ENCODE peak calls at places on chromosome 2, in nine cellular contexts. V, G, E, W, B, I, Y, Q and J are unnamed samples.
A peak's percentile ranks its signal among the peaks of the same experiment; 100 is the strongest.

GRCh38 chr2:27078267-27079194 is at the start of gene EMILIN1:
- DNase-seq in B (peak; percentile 96), V (peak; percentile 39), W (no peak), E (no peak), Q (no peak), I (peak; percentile 90), G (no peak), Y (peak; percentile 55), J (peak; percentile 69)

GRCh38 chr2:112137516-112138142 is 556 bp upstream of the FBLN7 start:
- DNase-seq in W (no peak), E (no peak), I (peak; percentile 5), V (no peak), G (no peak), Y (no peak), B (no peak), Q (no peak), J (no peak)

GRCh38 chr2:169741-170140 is 94.1 kb downstream of the SH3YL1 start:
- DNase-seq in V (no peak), Q (no peak), I (no peak), G (no peak), E (no peak), W (no peak), Y (no peak), B (no peak), J (no peak)

GRCh38 chr2:38417745-38418689 is 40.9 kb upstream of the ATL2 start:
- DNase-seq in Y (no peak), W (no peak), E (no peak), V (no peak), I (no peak), G (no peak), Q (no peak), B (no peak), J (no peak)

GRCh38 chr2:223260681-223261080 is 208.7 kb downstream of the KCNE4 start:
- DNase-seq in V (no peak), G (no peak), W (no peak), I (peak; percentile 42), Y (no peak), Q (no peak), B (peak; percentile 44), E (no peak), J (no peak)

GRCh38 chr2:234102112-234102511 is 51.6 kb downstream of the SPP2 start:
- DNase-seq in G (no peak), I (no peak), B (no peak), W (no peak), E (no peak), Y (no peak), Q (no peak), V (no peak), J (no peak)

GRCh38 chr2:35454966-35455638 is 900.5 kb upstream of the CRIM1 start:
- DNase-seq in Q (no peak), V (no peak), W (no peak), E (no peak), B (peak; percentile 37), G (no peak), Y (no peak), I (peak; percentile 18), J (peak; percentile 22)

GRCh38 chr2:169891593-169892298 is 64.5 kb downstream of the UBR3 start:
- DNase-seq in E (no peak), B (peak; percentile 43), Q (no peak), I (peak; percentile 43), G (no peak), W (no peak), Y (no peak), V (no peak), J (peak; percentile 14)

GRCh38 chr2:175004980-175005832 is at the start of gene CHN1:
- DNase-seq in E (peak; percentile 91), B (peak; percentile 64), Y (peak; percentile 88), Q (peak; percentile 56), G (peak; percentile 31), V (peak; percentile 96), I (peak; percentile 53), W (peak; percentile 11), J (peak; percentile 49)

GRCh38 chr2:133710613-133711012 is 142.3 kb upstream of the NCKAP5 start:
- DNase-seq in B (no peak), Y (no peak), Q (no peak), G (no peak), I (no peak), V (no peak), E (no peak), W (no peak), J (no peak)

GRCh38 chr2:94871226-94872087 is at the start of gene TEKT4:
- DNase-seq in E (no peak), V (no peak), Q (no peak), Y (no peak), W (no peak), I (peak; percentile 3), G (no peak), B (no peak), J (no peak)

GRCh38 chr2:10042301-10043161 is 819 bp upstream of the KLF11 start:
- DNase-seq in V (peak; percentile 81), I (peak; percentile 35), W (no peak), Y (peak; percentile 57), E (no peak), B (peak; percentile 44), Q (peak; percentile 16), G (no peak), J (peak; percentile 33)

GRCh38 chr2:212941361-212941760 is 210.1 kb downstream of the IKZF2 start:
- DNase-seq in B (no peak), G (no peak), Q (no peak), V (no peak), W (no peak), Y (no peak), I (no peak), E (no peak), J (no peak)

GRCh38 chr2:188295067-188295685 is 3.5 kb downstream of the GULP1 start:
- DNase-seq in V (no peak), E (no peak), Q (no peak), I (peak; percentile 8), W (no peak), B (no peak), G (no peak), Y (no peak), J (no peak)

GRCh38 chr2:6955523-6956136 is 38.4 kb downstream of the RNF144A start:
- DNase-seq in B (no peak), Y (no peak), V (peak; percentile 52), Q (no peak), W (no peak), G (no peak), I (no peak), E (peak; percentile 12), J (no peak)

GRCh38 chr2:191901031-191901430 is 54.1 kb upstream of the CAVIN2 start:
- DNase-seq in B (no peak), I (no peak), V (no peak), E (no peak), Y (no peak), G (no peak), Q (no peak), W (no peak), J (no peak)

GRCh38 chr2:158412206-158412605 is 44.3 kb downstream of the CCDC148 start:
- DNase-seq in E (no peak), Y (no peak), G (no peak), Q (no peak), B (peak; percentile 47), V (no peak), W (no peak), I (peak; percentile 75), J (peak; percentile 56)

GRCh38 chr2:238462782-238463396 is 36.2 kb downstream of the ASB1 start:
- DNase-seq in W (no peak), G (peak; percentile 22), Y (no peak), I (no peak), Q (no peak), V (peak; percentile 48), E (no peak), B (peak; percentile 72), J (peak; percentile 56)

GRCh38 chr2:84314901-84315330 is 144.2 kb downstream of the SUCLG1 start:
- DNase-seq in G (peak; percentile 22), I (peak; percentile 39), Y (peak; percentile 94), B (peak; percentile 67), V (peak; percentile 93), E (peak; percentile 79), Q (peak; percentile 64), W (peak; percentile 54), J (peak; percentile 75)

GRCh38 chr2:223590964-223591363 is 11.2 kb downstream of the SCG2 start:
- DNase-seq in W (no peak), G (no peak), E (no peak), I (peak; percentile 80), B (peak; percentile 88), Y (no peak), Q (no peak), V (no peak), J (peak; percentile 74)

GRCh38 chr2:84904717-84905174 is 710 bp upstream of the TMSB10 start:
- DNase-seq in E (no peak), B (peak; percentile 80), Q (no peak), Y (peak; percentile 40), G (no peak), V (peak; percentile 83), I (peak; percentile 55), W (no peak), J (peak; percentile 65)

GRCh38 chr2:179265082-179265575 is 497 bp upstream of the SESTD1 start:
- DNase-seq in V (no peak), B (no peak), G (no peak), I (peak; percentile 25), Q (no peak), E (no peak), Y (no peak), W (no peak), J (no peak)

GRCh38 chr2:95031076-95031725 is 5.7 kb downstream of the MAL start:
- DNase-seq in W (no peak), Q (no peak), E (no peak), I (no peak), V (no peak), G (no peak), Y (no peak), B (no peak), J (no peak)

GRCh38 chr2:29455202-29455885 is 340.1 kb downstream of the CLIP4 start:
- DNase-seq in B (peak; percentile 32), W (no peak), G (no peak), V (no peak), Q (no peak), Y (peak; percentile 17), I (no peak), E (peak; percentile 20), J (peak; percentile 14)

GRCh38 chr2:175366814-175367213 is 185.3 kb upstream of the ATP5MC3 start:
- DNase-seq in Y (peak; percentile 45), I (peak; percentile 8), E (peak; percentile 41), B (peak; percentile 48), V (peak; percentile 75), Q (no peak), W (no peak), G (no peak), J (peak; percentile 59)

GRCh38 chr2:203799905-203800304 is 67.7 kb upstream of the CTLA4 start:
- DNase-seq in B (no peak), W (no peak), E (no peak), G (no peak), Y (no peak), V (no peak), I (no peak), Q (no peak), J (no peak)

GRCh38 chr2:136072616-136073015 is 45.3 kb downstream of the CXCR4 start:
- DNase-seq in B (no peak), E (no peak), I (no peak), Y (no peak), W (no peak), V (no peak), G (no peak), Q (no peak), J (no peak)

GRCh38 chr2:98134601-98135000 is 47.6 kb downstream of the VWA3B start:
- DNase-seq in B (peak; percentile 31), Y (no peak), E (no peak), Q (no peak), W (no peak), I (peak; percentile 46), G (no peak), V (no peak), J (no peak)